ENCODE peak calls at places on chromosomes 6 and 20, in five cellular contexts. One of them, this sample, is unnamed.
A peak's percentile ranks its signal among the peaks of the same experiment; 100 is the strongest.

GRCh38 chr20:61566691-61567090 is 314.6 kb downstream of the CDH4 start:
- DNase-seq in right atrium auricular region: no peak
- DNase-seq in OCI-LY7: no peak
- DNase-seq in CD8-positive, alpha-beta T cell: no peak
- DNase-seq in heart left ventricle: no peak
- DNase-seq in this sample: no peak

GRCh38 chr6:139370047-139370706 is 4.3 kb downstream of the CITED2 start:
- DNase-seq in right atrium auricular region: no peak
- DNase-seq in OCI-LY7: no peak
- DNase-seq in heart left ventricle: no peak
- DNase-seq in CD8-positive, alpha-beta T cell: no peak
- DNase-seq in this sample: no peak

GRCh38 chr6:157054531-157054979 is 268.8 kb downstream of the TMEM242 start:
- DNase-seq in OCI-LY7: peak; percentile 61
- DNase-seq in right atrium auricular region: no peak
- DNase-seq in heart left ventricle: no peak
- DNase-seq in CD8-positive, alpha-beta T cell: peak; percentile 53
- DNase-seq in this sample: no peak

GRCh38 chr20:34389206-34389953 is 26.3 kb downstream of the ITCH start:
- DNase-seq in heart left ventricle: no peak
- DNase-seq in right atrium auricular region: no peak
- DNase-seq in OCI-LY7: no peak
- DNase-seq in CD8-positive, alpha-beta T cell: no peak
- DNase-seq in this sample: no peak

GRCh38 chr6:26204332-26205160 is 117.3 kb downstream of the HFE start:
- DNase-seq in heart left ventricle: peak; percentile 93
- DNase-seq in OCI-LY7: peak; percentile 98
- DNase-seq in CD8-positive, alpha-beta T cell: peak; percentile 91
- DNase-seq in right atrium auricular region: peak; percentile 98
- DNase-seq in this sample: peak; percentile 96

GRCh38 chr6:44431118-44431725 is 43.7 kb downstream of the CDC5L start:
- DNase-seq in OCI-LY7: peak; percentile 55
- DNase-seq in heart left ventricle: peak; percentile 28
- DNase-seq in CD8-positive, alpha-beta T cell: peak; percentile 30
- DNase-seq in right atrium auricular region: no peak
- DNase-seq in this sample: peak; percentile 41

GRCh38 chr20:31517373-31517772 is 3.1 kb downstream of the HM13 start:
- DNase-seq in CD8-positive, alpha-beta T cell: no peak
- DNase-seq in OCI-LY7: no peak
- DNase-seq in right atrium auricular region: no peak
- DNase-seq in heart left ventricle: no peak
- DNase-seq in this sample: no peak

GRCh38 chr6:43127180-43127579 is 43.9 kb upstream of the SRF start:
- DNase-seq in heart left ventricle: no peak
- DNase-seq in right atrium auricular region: no peak
- DNase-seq in CD8-positive, alpha-beta T cell: no peak
- DNase-seq in OCI-LY7: no peak
- DNase-seq in this sample: no peak

GRCh38 chr6:116398366-116399005 is 27.7 kb downstream of the DSE start:
- DNase-seq in OCI-LY7: no peak
- DNase-seq in CD8-positive, alpha-beta T cell: no peak
- DNase-seq in right atrium auricular region: no peak
- DNase-seq in heart left ventricle: no peak
- DNase-seq in this sample: no peak

GRCh38 chr6:28118217-28118616 is 6.2 kb upstream of the ZSCAN16 start:
- DNase-seq in CD8-positive, alpha-beta T cell: no peak
- DNase-seq in OCI-LY7: no peak
- DNase-seq in heart left ventricle: no peak
- DNase-seq in right atrium auricular region: no peak
- DNase-seq in this sample: no peak

GRCh38 chr20:16929756-16930155 is 181.6 kb downstream of the OTOR start:
- DNase-seq in heart left ventricle: no peak
- DNase-seq in OCI-LY7: no peak
- DNase-seq in CD8-positive, alpha-beta T cell: no peak
- DNase-seq in right atrium auricular region: no peak
- DNase-seq in this sample: no peak

GRCh38 chr6:90168693-90169131 is 127.9 kb downstream of the BACH2 start:
- DNase-seq in CD8-positive, alpha-beta T cell: no peak
- DNase-seq in right atrium auricular region: no peak
- DNase-seq in heart left ventricle: no peak
- DNase-seq in OCI-LY7: no peak
- DNase-seq in this sample: no peak

GRCh38 chr6:103858003-103858402 is 1001.7 kb downstream of the HACE1 start:
- DNase-seq in right atrium auricular region: no peak
- DNase-seq in heart left ventricle: no peak
- DNase-seq in OCI-LY7: no peak
- DNase-seq in CD8-positive, alpha-beta T cell: no peak
- DNase-seq in this sample: no peak

GRCh38 chr6:28585335-28585734 is 59.7 kb downstream of the GPX5 start:
- DNase-seq in right atrium auricular region: no peak
- DNase-seq in heart left ventricle: no peak
- DNase-seq in OCI-LY7: no peak
- DNase-seq in CD8-positive, alpha-beta T cell: no peak
- DNase-seq in this sample: no peak

GRCh38 chr6:170097505-170098427 is 193.1 kb downstream of the DLL1 start:
- DNase-seq in right atrium auricular region: peak; percentile 26
- DNase-seq in CD8-positive, alpha-beta T cell: no peak
- DNase-seq in OCI-LY7: no peak
- DNase-seq in heart left ventricle: peak; percentile 12
- DNase-seq in this sample: no peak

GRCh38 chr6:4516206-4516605 is 260.0 kb upstream of the CDYL start:
- DNase-seq in heart left ventricle: no peak
- DNase-seq in right atrium auricular region: no peak
- DNase-seq in OCI-LY7: no peak
- DNase-seq in CD8-positive, alpha-beta T cell: no peak
- DNase-seq in this sample: no peak

GRCh38 chr20:38228436-38228835 is 32.1 kb downstream of the KIAA1755 start:
- DNase-seq in heart left ventricle: no peak
- DNase-seq in CD8-positive, alpha-beta T cell: no peak
- DNase-seq in right atrium auricular region: no peak
- DNase-seq in OCI-LY7: no peak
- DNase-seq in this sample: no peak

GRCh38 chr6:44342052-44342451 is 398 bp upstream of the SPATS1 start:
- DNase-seq in CD8-positive, alpha-beta T cell: no peak
- DNase-seq in heart left ventricle: peak; percentile 30
- DNase-seq in OCI-LY7: no peak
- DNase-seq in right atrium auricular region: no peak
- DNase-seq in this sample: no peak

GRCh38 chr6:7311920-7312615 is 931 bp downstream of the SSR1 start:
- DNase-seq in right atrium auricular region: no peak
- DNase-seq in heart left ventricle: no peak
- DNase-seq in CD8-positive, alpha-beta T cell: no peak
- DNase-seq in OCI-LY7: peak; percentile 23
- DNase-seq in this sample: no peak

GRCh38 chr6:149508485-149508884 is 23.7 kb upstream of the ZC3H12D start:
- DNase-seq in CD8-positive, alpha-beta T cell: peak; percentile 59
- DNase-seq in right atrium auricular region: no peak
- DNase-seq in OCI-LY7: no peak
- DNase-seq in heart left ventricle: no peak
- DNase-seq in this sample: no peak

GRCh38 chr20:47141941-47142781 is 214.3 kb downstream of the ZMYND8 start:
- DNase-seq in CD8-positive, alpha-beta T cell: no peak
- DNase-seq in heart left ventricle: no peak
- DNase-seq in OCI-LY7: no peak
- DNase-seq in right atrium auricular region: no peak
- DNase-seq in this sample: no peak

GRCh38 chr6:20577280-20577679 is 43.0 kb downstream of the CDKAL1 start:
- DNase-seq in right atrium auricular region: no peak
- DNase-seq in heart left ventricle: no peak
- DNase-seq in OCI-LY7: no peak
- DNase-seq in CD8-positive, alpha-beta T cell: no peak
- DNase-seq in this sample: no peak

GRCh38 chr6:128124713-128125112 is 223.9 kb upstream of the THEMIS start:
- DNase-seq in OCI-LY7: no peak
- DNase-seq in right atrium auricular region: no peak
- DNase-seq in heart left ventricle: no peak
- DNase-seq in CD8-positive, alpha-beta T cell: no peak
- DNase-seq in this sample: no peak

GRCh38 chr20:44532981-44533331 is 11.1 kb upstream of the SERINC3 start:
- DNase-seq in right atrium auricular region: no peak
- DNase-seq in heart left ventricle: no peak
- DNase-seq in CD8-positive, alpha-beta T cell: no peak
- DNase-seq in OCI-LY7: no peak
- DNase-seq in this sample: no peak

GRCh38 chr6:103327079-103327478 is 1532.6 kb downstream of the HACE1 start:
- DNase-seq in heart left ventricle: no peak
- DNase-seq in right atrium auricular region: no peak
- DNase-seq in CD8-positive, alpha-beta T cell: no peak
- DNase-seq in OCI-LY7: no peak
- DNase-seq in this sample: no peak

GRCh38 chr6:31663961-31664789 is 622 bp downstream of the GPANK1 start:
- DNase-seq in right atrium auricular region: peak; percentile 80
- DNase-seq in heart left ventricle: no peak
- DNase-seq in OCI-LY7: peak; percentile 19
- DNase-seq in CD8-positive, alpha-beta T cell: no peak
- DNase-seq in this sample: no peak

GRCh38 chr6:131761061-131761761 is 46.6 kb upstream of the ENPP1 start:
- DNase-seq in OCI-LY7: no peak
- DNase-seq in CD8-positive, alpha-beta T cell: no peak
- DNase-seq in right atrium auricular region: no peak
- DNase-seq in heart left ventricle: no peak
- DNase-seq in this sample: no peak

GRCh38 chr20:47220161-47220582 is 136.3 kb downstream of the ZMYND8 start:
- DNase-seq in CD8-positive, alpha-beta T cell: peak; percentile 45
- DNase-seq in OCI-LY7: peak; percentile 52
- DNase-seq in heart left ventricle: no peak
- DNase-seq in right atrium auricular region: no peak
- DNase-seq in this sample: no peak

GRCh38 chr20:62606551-62607201 is 35.6 kb upstream of the SLCO4A1 start:
- DNase-seq in heart left ventricle: peak; percentile 73
- DNase-seq in CD8-positive, alpha-beta T cell: no peak
- DNase-seq in OCI-LY7: peak; percentile 91
- DNase-seq in right atrium auricular region: no peak
- DNase-seq in this sample: no peak

GRCh38 chr20:62605236-62605948 is 36.9 kb upstream of the SLCO4A1 start:
- DNase-seq in right atrium auricular region: no peak
- DNase-seq in heart left ventricle: peak; percentile 18
- DNase-seq in CD8-positive, alpha-beta T cell: no peak
- DNase-seq in OCI-LY7: no peak
- DNase-seq in this sample: no peak

GRCh38 chr20:62607366-62608217 is 34.7 kb upstream of the SLCO4A1 start:
- DNase-seq in right atrium auricular region: no peak
- DNase-seq in heart left ventricle: no peak
- DNase-seq in OCI-LY7: no peak
- DNase-seq in CD8-positive, alpha-beta T cell: no peak
- DNase-seq in this sample: no peak

GRCh38 chr20:62604796-62605195 is 37.5 kb upstream of the SLCO4A1 start:
- DNase-seq in OCI-LY7: no peak
- DNase-seq in CD8-positive, alpha-beta T cell: no peak
- DNase-seq in right atrium auricular region: no peak
- DNase-seq in heart left ventricle: no peak
- DNase-seq in this sample: no peak

GRCh38 chr20:62605996-62606395 is 36.3 kb upstream of the SLCO4A1 start:
- DNase-seq in heart left ventricle: no peak
- DNase-seq in right atrium auricular region: no peak
- DNase-seq in CD8-positive, alpha-beta T cell: no peak
- DNase-seq in OCI-LY7: peak; percentile 70
- DNase-seq in this sample: no peak
- H3K4me1 ChIP-seq in heart left ventricle: peaks cover 25% of the 10 kb centered on the region
- H3K4me1 ChIP-seq in right atrium auricular region: no peaks in the 10 kb centered on the region
- H3K4me1 ChIP-seq in CD8-positive, alpha-beta T cell: peaks cover 26% of the 10 kb centered on the region
- H3K4me1 ChIP-seq in OCI-LY7: peaks cover 53% of the 10 kb centered on the region
- H3K4me1 ChIP-seq in this sample: peaks cover 6% of the 10 kb centered on the region

GRCh38 chr6:137166247-137167098 is 7.0 kb downstream of the IL22RA2 start:
- DNase-seq in OCI-LY7: no peak
- DNase-seq in right atrium auricular region: no peak
- DNase-seq in heart left ventricle: no peak
- DNase-seq in CD8-positive, alpha-beta T cell: no peak
- DNase-seq in this sample: no peak

GRCh38 chr6:137170266-137171052 is 3.0 kb downstream of the IL22RA2 start:
- DNase-seq in right atrium auricular region: no peak
- DNase-seq in CD8-positive, alpha-beta T cell: no peak
- DNase-seq in heart left ventricle: no peak
- DNase-seq in OCI-LY7: no peak
- DNase-seq in this sample: no peak

GRCh38 chr6:137165375-137166246 is 7.8 kb downstream of the IL22RA2 start:
- DNase-seq in CD8-positive, alpha-beta T cell: peak; percentile 26
- DNase-seq in OCI-LY7: peak; percentile 79
- DNase-seq in heart left ventricle: no peak
- DNase-seq in right atrium auricular region: no peak
- DNase-seq in this sample: no peak

GRCh38 chr6:137171053-137171374 is 2.4 kb downstream of the IL22RA2 start:
- DNase-seq in right atrium auricular region: no peak
- DNase-seq in heart left ventricle: no peak
- DNase-seq in CD8-positive, alpha-beta T cell: no peak
- DNase-seq in OCI-LY7: no peak
- DNase-seq in this sample: no peak

GRCh38 chr6:137167702-137168377 is 5.6 kb downstream of the IL22RA2 start:
- DNase-seq in heart left ventricle: no peak
- DNase-seq in OCI-LY7: no peak
- DNase-seq in right atrium auricular region: no peak
- DNase-seq in CD8-positive, alpha-beta T cell: no peak
- DNase-seq in this sample: no peak
- H3K9me3 ChIP-seq in heart left ventricle: no peaks in the 10 kb centered on the region
- H3K9me3 ChIP-seq in OCI-LY7: peaks cover 22% of the 10 kb centered on the region
- H3K9me3 ChIP-seq in right atrium auricular region: no peaks in the 10 kb centered on the region
- H3K9me3 ChIP-seq in CD8-positive, alpha-beta T cell: no peaks in the 10 kb centered on the region
- H3K9me3 ChIP-seq in this sample: peaks cover 3% of the 10 kb centered on the region

GRCh38 chr6:15479761-15480160 is 183.1 kb downstream of the DTNBP1 start:
- DNase-seq in OCI-LY7: no peak
- DNase-seq in CD8-positive, alpha-beta T cell: no peak
- DNase-seq in heart left ventricle: peak; percentile 51
- DNase-seq in right atrium auricular region: no peak
- DNase-seq in this sample: no peak
- H3K4me3 ChIP-seq in OCI-LY7: no peak overlapping the region
- H3K4me3 ChIP-seq in CD8-positive, alpha-beta T cell: no peak overlapping the region
- H3K4me3 ChIP-seq in heart left ventricle: no peak overlapping the region
- H3K4me3 ChIP-seq in right atrium auricular region: no peak overlapping the region
- H3K4me3 ChIP-seq in this sample: no peak overlapping the region

DNA sequence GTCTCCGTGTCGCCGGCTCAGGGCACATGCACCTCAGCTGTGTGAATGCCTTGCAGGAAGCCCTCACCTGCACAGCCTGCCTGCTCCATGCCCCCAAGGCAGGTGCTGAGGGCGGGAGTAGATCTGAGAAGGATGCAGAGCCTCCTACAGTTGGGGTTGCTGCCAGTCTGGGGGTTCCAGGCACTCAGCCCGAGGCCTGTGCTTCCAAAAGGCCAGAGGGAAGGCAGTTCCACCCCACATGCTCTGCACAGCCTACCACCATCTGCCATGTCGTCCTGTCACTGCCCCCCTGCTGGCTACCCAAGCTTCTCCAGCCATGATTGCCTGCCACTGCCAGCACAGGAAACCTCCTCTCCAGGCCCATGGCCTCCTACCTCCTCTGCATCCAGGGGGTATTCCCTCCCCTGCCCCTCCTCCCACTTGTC is 19.3 kb downstream of the ACSS1 start:
- DNase-seq in heart left ventricle: no peak
- DNase-seq in right atrium auricular region: no peak
- DNase-seq in CD8-positive, alpha-beta T cell: no peak
- DNase-seq in OCI-LY7: no peak
- DNase-seq in this sample: no peak
- H3K4me1 ChIP-seq in heart left ventricle: peaks cover 92% of the 10 kb centered on the region
- H3K4me1 ChIP-seq in right atrium auricular region: no peaks in the 10 kb centered on the region
- H3K4me1 ChIP-seq in CD8-positive, alpha-beta T cell: peaks cover 75% of the 10 kb centered on the region
- H3K4me1 ChIP-seq in OCI-LY7: peaks cover 42% of the 10 kb centered on the region
- H3K4me1 ChIP-seq in this sample: no peaks in the 10 kb centered on the region

GRCh38 chr6:55175778-55176084 is 1.4 kb downstream of the HCRTR2 start:
- DNase-seq in OCI-LY7: no peak
- DNase-seq in CD8-positive, alpha-beta T cell: no peak
- DNase-seq in heart left ventricle: no peak
- DNase-seq in right atrium auricular region: no peak
- DNase-seq in this sample: no peak
- H3K9me3 ChIP-seq in OCI-LY7: no peaks in the 10 kb centered on the region
- H3K9me3 ChIP-seq in CD8-positive, alpha-beta T cell: no peaks in the 10 kb centered on the region
- H3K9me3 ChIP-seq in heart left ventricle: no peaks in the 10 kb centered on the region
- H3K9me3 ChIP-seq in right atrium auricular region: no peaks in the 10 kb centered on the region
- H3K9me3 ChIP-seq in this sample: no peaks in the 10 kb centered on the region